ENCODE peak calls at places on chromosomes 2 and 18, in eight cellular contexts. One of them, this sample, is unnamed. For H3K27me3, the result is how much of the 10 kb centered on the place peaks cover.

GRCh38 chr2:33134764-33135560 is 188.2 kb downstream of the LTBP1 start:
- DNase-seq in brain microvascular endothelial cell: no peak
- DNase-seq in IMR-90: no peak
- DNase-seq in left ventricle myocardium inferior: no peak
- DNase-seq in Caco-2: no peak
- DNase-seq in mammary epithelial cell: no peak
- DNase-seq in BJ: no peak
- DNase-seq in dorsolateral prefrontal cortex: no peak
- DNase-seq in this sample: no peak

GRCh38 chr2:158486970-158487325 is 30.2 kb downstream of the PKP4 start:
- DNase-seq in brain microvascular endothelial cell: peak
- DNase-seq in IMR-90: peak
- DNase-seq in left ventricle myocardium inferior: no peak
- DNase-seq in Caco-2: no peak
- DNase-seq in mammary epithelial cell: peak
- DNase-seq in BJ: no peak
- DNase-seq in dorsolateral prefrontal cortex: no peak
- DNase-seq in this sample: no peak

GRCh38 chr18:3790702-3791101 is 340.7 kb downstream of the TGIF1 start:
- DNase-seq in brain microvascular endothelial cell: no peak
- DNase-seq in IMR-90: no peak
- DNase-seq in left ventricle myocardium inferior: no peak
- DNase-seq in Caco-2: no peak
- DNase-seq in mammary epithelial cell: no peak
- DNase-seq in BJ: no peak
- DNase-seq in dorsolateral prefrontal cortex: no peak
- DNase-seq in this sample: no peak

GRCh38 chr2:55718165-55719008 is 24.7 kb upstream of the PNPT1 start:
- DNase-seq in brain microvascular endothelial cell: peak
- DNase-seq in IMR-90: peak
- DNase-seq in left ventricle myocardium inferior: no peak
- DNase-seq in Caco-2: peak
- DNase-seq in mammary epithelial cell: peak
- DNase-seq in BJ: no peak
- DNase-seq in dorsolateral prefrontal cortex: no peak
- DNase-seq in this sample: peak

GRCh38 chr18:79961527-79962291 is 2.7 kb upstream of the HSBP1L1 start:
- DNase-seq in brain microvascular endothelial cell: no peak
- DNase-seq in IMR-90: no peak
- DNase-seq in left ventricle myocardium inferior: no peak
- DNase-seq in Caco-2: no peak
- DNase-seq in mammary epithelial cell: peak
- DNase-seq in BJ: no peak
- DNase-seq in dorsolateral prefrontal cortex: no peak
- DNase-seq in this sample: no peak

GRCh38 chr2:191907545-191907944 is 60.7 kb upstream of the CAVIN2 start:
- DNase-seq in brain microvascular endothelial cell: no peak
- DNase-seq in IMR-90: no peak
- DNase-seq in left ventricle myocardium inferior: no peak
- DNase-seq in Caco-2: no peak
- DNase-seq in mammary epithelial cell: no peak
- DNase-seq in BJ: no peak
- DNase-seq in dorsolateral prefrontal cortex: no peak
- DNase-seq in this sample: no peak

GRCh38 chr2:236665130-236665529 is 95.5 kb downstream of the ACKR3 start:
- DNase-seq in brain microvascular endothelial cell: no peak
- DNase-seq in IMR-90: no peak
- DNase-seq in left ventricle myocardium inferior: no peak
- DNase-seq in Caco-2: no peak
- DNase-seq in mammary epithelial cell: peak
- DNase-seq in BJ: no peak
- DNase-seq in dorsolateral prefrontal cortex: no peak
- DNase-seq in this sample: no peak

GRCh38 chr2:200314976-200315567 is 8.6 kb downstream of the SPATS2L start:
- DNase-seq in brain microvascular endothelial cell: no peak
- DNase-seq in IMR-90: no peak
- DNase-seq in left ventricle myocardium inferior: no peak
- DNase-seq in Caco-2: no peak
- DNase-seq in mammary epithelial cell: no peak
- DNase-seq in BJ: no peak
- DNase-seq in dorsolateral prefrontal cortex: no peak
- DNase-seq in this sample: no peak

GRCh38 chr2:63764630-63765029 is 77.1 kb upstream of the UGP2 start:
- DNase-seq in brain microvascular endothelial cell: no peak
- DNase-seq in IMR-90: no peak
- DNase-seq in left ventricle myocardium inferior: no peak
- DNase-seq in Caco-2: no peak
- DNase-seq in mammary epithelial cell: no peak
- DNase-seq in BJ: no peak
- DNase-seq in dorsolateral prefrontal cortex: no peak
- DNase-seq in this sample: no peak

GRCh38 chr2:121721926-121722325 is 14.7 kb downstream of the NIFK start:
- DNase-seq in brain microvascular endothelial cell: peak
- DNase-seq in IMR-90: peak
- DNase-seq in left ventricle myocardium inferior: no peak
- DNase-seq in Caco-2: no peak
- DNase-seq in mammary epithelial cell: peak
- DNase-seq in BJ: peak
- DNase-seq in dorsolateral prefrontal cortex: no peak
- DNase-seq in this sample: no peak

GRCh38 chr2:108946442-108946841 is 42.6 kb downstream of the EDAR start:
- DNase-seq in brain microvascular endothelial cell: no peak
- DNase-seq in IMR-90: no peak
- DNase-seq in left ventricle myocardium inferior: no peak
- DNase-seq in Caco-2: no peak
- DNase-seq in mammary epithelial cell: no peak
- DNase-seq in BJ: no peak
- DNase-seq in dorsolateral prefrontal cortex: no peak
- DNase-seq in this sample: no peak
- H3K27me3 ChIP-seq in brain microvascular endothelial cell: under half
- H3K27me3 ChIP-seq in IMR-90: half or more
- H3K27me3 ChIP-seq in left ventricle myocardium inferior: under half
- H3K27me3 ChIP-seq in Caco-2: under half
- H3K27me3 ChIP-seq in mammary epithelial cell: under half
- H3K27me3 ChIP-seq in BJ: under half
- H3K27me3 ChIP-seq in dorsolateral prefrontal cortex: under half
- H3K27me3 ChIP-seq in this sample: under half

DNA sequence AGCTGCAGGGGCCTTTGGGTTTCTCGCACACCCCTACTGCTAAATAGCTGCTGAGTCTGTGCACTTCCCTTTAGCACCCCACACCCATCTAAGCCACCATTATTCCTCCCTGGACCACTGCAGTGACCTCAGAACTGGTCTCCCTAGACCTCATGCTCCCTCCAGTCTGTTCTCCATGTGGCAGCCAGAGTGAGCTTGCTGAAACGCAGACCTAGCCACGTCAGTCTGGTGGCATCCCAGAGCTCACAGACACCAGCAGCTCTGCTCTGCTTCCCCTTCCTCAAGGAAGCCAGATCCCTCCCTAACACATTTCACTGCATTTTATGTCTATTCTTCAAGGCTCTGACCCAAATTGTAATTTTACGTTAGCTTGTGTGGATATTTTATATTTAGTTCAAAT is 144.4 kb downstream of the DYSF start:
- DNase-seq in brain microvascular endothelial cell: no peak
- DNase-seq in IMR-90: no peak
- DNase-seq in left ventricle myocardium inferior: no peak
- DNase-seq in Caco-2: no peak
- DNase-seq in mammary epithelial cell: no peak
- DNase-seq in BJ: no peak
- DNase-seq in dorsolateral prefrontal cortex: no peak
- DNase-seq in this sample: no peak
- H3K4me3 ChIP-seq in brain microvascular endothelial cell: no peak
- H3K4me3 ChIP-seq in IMR-90: no peak
- H3K4me3 ChIP-seq in left ventricle myocardium inferior: no peak
- H3K4me3 ChIP-seq in Caco-2: no peak
- H3K4me3 ChIP-seq in mammary epithelial cell: no peak
- H3K4me3 ChIP-seq in BJ: no peak
- H3K4me3 ChIP-seq in dorsolateral prefrontal cortex: no peak
- H3K4me3 ChIP-seq in this sample: no peak

GRCh38 chr2:113676651-113677050 is 49.6 kb downstream of the RABL2A start:
- DNase-seq in brain microvascular endothelial cell: no peak
- DNase-seq in IMR-90: no peak
- DNase-seq in left ventricle myocardium inferior: no peak
- DNase-seq in Caco-2: no peak
- DNase-seq in mammary epithelial cell: no peak
- DNase-seq in BJ: no peak
- DNase-seq in dorsolateral prefrontal cortex: no peak
- DNase-seq in this sample: no peak

GRCh38 chr2:113675885-113676284 is 48.8 kb downstream of the RABL2A start:
- DNase-seq in brain microvascular endothelial cell: no peak
- DNase-seq in IMR-90: no peak
- DNase-seq in left ventricle myocardium inferior: peak
- DNase-seq in Caco-2: no peak
- DNase-seq in mammary epithelial cell: no peak
- DNase-seq in BJ: no peak
- DNase-seq in dorsolateral prefrontal cortex: no peak
- DNase-seq in this sample: no peak

GRCh38 chr2:113677327-113677726 is 50.3 kb downstream of the RABL2A start:
- DNase-seq in brain microvascular endothelial cell: no peak
- DNase-seq in IMR-90: no peak
- DNase-seq in left ventricle myocardium inferior: no peak
- DNase-seq in Caco-2: no peak
- DNase-seq in mammary epithelial cell: no peak
- DNase-seq in BJ: no peak
- DNase-seq in dorsolateral prefrontal cortex: no peak
- DNase-seq in this sample: no peak

GRCh38 chr2:113672297-113672696 is 45.2 kb downstream of the RABL2A start:
- DNase-seq in brain microvascular endothelial cell: no peak
- DNase-seq in IMR-90: no peak
- DNase-seq in left ventricle myocardium inferior: no peak
- DNase-seq in Caco-2: no peak
- DNase-seq in mammary epithelial cell: no peak
- DNase-seq in BJ: no peak
- DNase-seq in dorsolateral prefrontal cortex: no peak
- DNase-seq in this sample: no peak
- H3K27me3 ChIP-seq in brain microvascular endothelial cell: under half
- H3K27me3 ChIP-seq in IMR-90: under half
- H3K27me3 ChIP-seq in left ventricle myocardium inferior: under half
- H3K27me3 ChIP-seq in Caco-2: under half
- H3K27me3 ChIP-seq in mammary epithelial cell: under half
- H3K27me3 ChIP-seq in BJ: under half
- H3K27me3 ChIP-seq in dorsolateral prefrontal cortex: under half
- H3K27me3 ChIP-seq in this sample: under half

GRCh38 chr2:105393373-105394055 is 5.3 kb downstream of the FHL2 start:
- DNase-seq in brain microvascular endothelial cell: peak
- DNase-seq in IMR-90: peak
- DNase-seq in left ventricle myocardium inferior: peak
- DNase-seq in Caco-2: no peak
- DNase-seq in mammary epithelial cell: no peak
- DNase-seq in BJ: no peak
- DNase-seq in dorsolateral prefrontal cortex: no peak
- DNase-seq in this sample: no peak
- H3K4me3 ChIP-seq in brain microvascular endothelial cell: no peak
- H3K4me3 ChIP-seq in IMR-90: no peak
- H3K4me3 ChIP-seq in left ventricle myocardium inferior: no peak
- H3K4me3 ChIP-seq in Caco-2: no peak
- H3K4me3 ChIP-seq in mammary epithelial cell: peak
- H3K4me3 ChIP-seq in BJ: no peak
- H3K4me3 ChIP-seq in dorsolateral prefrontal cortex: no peak
- H3K4me3 ChIP-seq in this sample: no peak

GRCh38 chr2:70896765-70897202 is 38.9 kb upstream of the ATP6V1B1 start:
- DNase-seq in brain microvascular endothelial cell: no peak
- DNase-seq in IMR-90: no peak
- DNase-seq in left ventricle myocardium inferior: no peak
- DNase-seq in Caco-2: no peak
- DNase-seq in mammary epithelial cell: no peak
- DNase-seq in BJ: no peak
- DNase-seq in dorsolateral prefrontal cortex: no peak
- DNase-seq in this sample: no peak
- H3K27me3 ChIP-seq in brain microvascular endothelial cell: half or more
- H3K27me3 ChIP-seq in IMR-90: half or more
- H3K27me3 ChIP-seq in left ventricle myocardium inferior: half or more
- H3K27me3 ChIP-seq in Caco-2: under half
- H3K27me3 ChIP-seq in mammary epithelial cell: half or more
- H3K27me3 ChIP-seq in BJ: half or more
- H3K27me3 ChIP-seq in dorsolateral prefrontal cortex: half or more
- H3K27me3 ChIP-seq in this sample: half or more